ENCODE peak calls at places on chromosome 6, in six cellular contexts. S, D, P, J, T and K are unnamed samples.

GRCh38 chr6:21798468-21798867 is 204.9 kb downstream of the SOX4 start:
- DNase-seq in S (no peak), D (no peak), P (no peak), J (no peak), T (no peak), K (no peak)

GRCh38 chr6:43516697-43517502 is at the start of the genes POLR1C and YIPF3:
- DNase-seq in S (peak; percentile 99), D (peak; percentile 97), P (peak; percentile 98), J (peak; percentile 98), T (peak; percentile 98), K (peak; percentile 96)

GRCh38 chr6:46217671-46218131 is 46.9 kb upstream of the ENPP5 start:
- DNase-seq in S (no peak), D (peak; percentile 27), P (no peak), J (no peak), T (no peak), K (no peak)

GRCh38 chr6:170174124-170174770 is 116.6 kb downstream of the DLL1 start:
- DNase-seq in S (no peak), D (no peak), P (peak; percentile 23), J (no peak), T (no peak), K (no peak)

GRCh38 chr6:149852881-149853280 is 11.3 kb downstream of the LRP11 start:
- DNase-seq in S (no peak), D (no peak), P (no peak), J (no peak), T (no peak), K (no peak)

GRCh38 chr6:33620584-33621395 is at the start of gene ITPR3:
- DNase-seq in S (peak; percentile 83), D (peak; percentile 82), P (peak; percentile 77), J (peak; percentile 59), T (peak; percentile 82), K (no peak)

GRCh38 chr6:11139051-11139960 is 27.8 kb upstream of the ERVFRD-1 start:
- DNase-seq in S (no peak), D (no peak), P (no peak), J (no peak), T (no peak), K (no peak)

GRCh38 chr6:96837138-96837971 is at the start of gene GPR63:
- DNase-seq in S (peak; percentile 60), D (peak; percentile 85), P (peak; percentile 85), J (peak; percentile 64), T (peak; percentile 77), K (peak; percentile 11)

GRCh38 chr6:7119272-7119801 is 11.6 kb downstream of the RREB1 start:
- DNase-seq in S (no peak), D (no peak), P (no peak), J (no peak), T (no peak), K (no peak)

GRCh38 chr6:138773177-138774091 is at the start of gene CCDC28A:
- DNase-seq in S (peak; percentile 89), D (peak; percentile 93), P (peak; percentile 97), J (peak; percentile 98), T (peak; percentile 97), K (peak; percentile 88)

GRCh38 chr6:128600397-128600951 is 80.1 kb upstream of the PTPRK start:
- DNase-seq in S (peak; percentile 77), D (no peak), P (no peak), J (peak; percentile 72), T (no peak), K (peak; percentile 91)

GRCh38 chr6:34981951-34982350 is 92.9 kb downstream of the ANKS1A start:
- DNase-seq in S (no peak), D (no peak), P (no peak), J (no peak), T (no peak), K (peak; percentile 14)

GRCh38 chr6:140343128-140343527 is 968.7 kb upstream of the CITED2 start:
- DNase-seq in S (no peak), D (no peak), P (no peak), J (no peak), T (no peak), K (no peak)

GRCh38 chr6:136593748-136594490 is 43.7 kb upstream of the MAP7 start:
- DNase-seq in S (peak; percentile 88), D (peak; percentile 63), P (no peak), J (no peak), T (no peak), K (peak; percentile 95)

GRCh38 chr6:89623749-89624148 is 14.8 kb downstream of the LYRM2 start:
- DNase-seq in S (no peak), D (no peak), P (no peak), J (no peak), T (no peak), K (no peak)

GRCh38 chr6:150741633-150742200 is 123.8 kb upstream of the MTHFD1L start:
- DNase-seq in S (no peak), D (peak; percentile 14), P (no peak), J (no peak), T (no peak), K (no peak)

GRCh38 chr6:15285682-15286294 is 39.9 kb downstream of the JARID2 start:
- DNase-seq in S (no peak), D (no peak), P (no peak), J (no peak), T (no peak), K (no peak)

GRCh38 chr6:158536891-158537798 is 22.7 kb upstream of the TMEM181 start:
- DNase-seq in S (no peak), D (peak; percentile 45), P (peak; percentile 40), J (peak; percentile 75), T (no peak), K (no peak)

GRCh38 chr6:152503541-152503940 is 133.6 kb downstream of the SYNE1 start:
- DNase-seq in S (no peak), D (no peak), P (no peak), J (no peak), T (no peak), K (no peak)

GRCh38 chr6:152552616-152553209 is 84.4 kb downstream of the SYNE1 start:
- DNase-seq in S (peak; percentile 36), D (peak; percentile 49), P (peak; percentile 20), J (peak; percentile 70), T (peak; percentile 70), K (peak; percentile 17)